ENCODE peak calls at places on chromosomes 6 and 20, in five cellular contexts. G, E, R, D and T are unnamed samples.

GRCh38 chr6:74534485-74535211 is 671.2 kb downstream of the COL12A1 start:
- DNase-seq in G (peak), E (peak), R (peak), D (peak), T (peak)

GRCh38 chr6:169723991-169724553 is at the start of gene PHF10:
- DNase-seq in G (no peak), E (no peak), R (no peak), D (no peak), T (peak)

GRCh38 chr20:38800882-38801281 is 4.6 kb upstream of the PPP1R16B start:
- DNase-seq in G (no peak), E (no peak), R (no peak), D (no peak), T (no peak)

GRCh38 chr6:157443066-157443800 is 62.2 kb downstream of the ZDHHC14 start:
- DNase-seq in G (peak), E (peak), R (peak), D (peak), T (peak)

GRCh38 chr6:33589723-33590530 is 9.9 kb upstream of the BAK1 start:
- DNase-seq in G (peak), E (peak), R (peak), D (peak), T (peak)

GRCh38 chr6:149855741-149856140 is 8.4 kb downstream of the LRP11 start:
- DNase-seq in G (peak), E (no peak), R (no peak), D (no peak), T (no peak)

GRCh38 chr6:150323205-150323604 is 45.6 kb upstream of the IYD start:
- DNase-seq in G (no peak), E (no peak), R (no peak), D (no peak), T (no peak)

GRCh38 chr6:53721766-53722165 is 56.2 kb upstream of the KLHL31 start:
- DNase-seq in G (no peak), E (no peak), R (no peak), D (no peak), T (no peak)

GRCh38 chr6:164130151-164130550 is 715.6 kb downstream of the QKI start:
- DNase-seq in G (no peak), E (no peak), R (no peak), D (no peak), T (no peak)

GRCh38 chr20:33852971-33853813 is 42.0 kb downstream of the CHMP4B start:
- DNase-seq in G (no peak), E (no peak), R (peak), D (no peak), T (no peak)

GRCh38 chr20:8652396-8652795 is 416.5 kb upstream of the PLCB4 start:
- DNase-seq in G (no peak), E (no peak), R (no peak), D (no peak), T (peak)

GRCh38 chr6:33960345-33961313 is 156.8 kb upstream of the MLN start:
- DNase-seq in G (peak), E (no peak), R (no peak), D (no peak), T (no peak)

GRCh38 chr20:32432277-32432676 is 74.1 kb downstream of the ASXL1 start:
- DNase-seq in G (no peak), E (no peak), R (no peak), D (no peak), T (no peak)
- H3K4me3 ChIP-seq in G (no peak), E (no peak), R (no peak), D (no peak), T (no peak)

GRCh38 chr6:123841067-123841896 is 37.6 kb downstream of the NKAIN2 start:
- DNase-seq in G (no peak), E (no peak), R (no peak), D (no peak), T (no peak)
- TF ChIP-seq CTCF in G (no peak), E (no peak), R (no peak), D (no peak), T (no peak)

GRCh38 chr6:70415660-70416059 is 2.4 kb downstream of the FAM135A start:
- DNase-seq in G (peak), E (no peak), R (no peak), D (no peak), T (no peak)

GRCh38 chr6:70413114-70413828 is at the start of gene FAM135A:
- DNase-seq in G (peak), E (peak), R (peak), D (peak), T (peak)

GRCh38 chr6:70415247-70415646 is 1.9 kb downstream of the FAM135A start:
- DNase-seq in G (no peak), E (no peak), R (no peak), D (no peak), T (no peak)

GRCh38 chr6:70413829-70414494 is 654 bp downstream of the FAM135A start:
- DNase-seq in G (peak), E (peak), R (no peak), D (no peak), T (no peak)

DNA sequence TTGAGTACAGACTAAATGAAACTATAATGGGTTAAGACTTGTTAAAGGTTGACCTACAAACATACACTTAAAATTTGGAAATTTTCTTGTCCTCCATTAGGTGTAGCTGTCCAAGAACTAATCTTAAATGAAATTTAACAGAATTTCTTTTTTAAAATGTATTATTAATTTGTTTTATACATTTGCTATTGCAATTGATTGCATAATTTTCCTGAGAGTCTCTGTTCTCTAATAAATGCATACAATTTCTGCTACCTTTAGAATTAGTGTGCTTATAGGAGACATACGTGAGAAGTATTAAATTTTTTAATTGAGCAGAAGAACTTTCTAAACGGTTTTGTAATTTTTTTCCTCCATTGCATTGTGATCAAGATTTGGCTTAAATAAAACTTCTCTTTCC is 1.5 kb downstream of the FAM135A start:
- DNase-seq in G (no peak), E (peak), R (no peak), D (no peak), T (no peak)
- H3K4me3 ChIP-seq in G (peak), E (peak), R (no peak), D (no peak), T (no peak)

DNA sequence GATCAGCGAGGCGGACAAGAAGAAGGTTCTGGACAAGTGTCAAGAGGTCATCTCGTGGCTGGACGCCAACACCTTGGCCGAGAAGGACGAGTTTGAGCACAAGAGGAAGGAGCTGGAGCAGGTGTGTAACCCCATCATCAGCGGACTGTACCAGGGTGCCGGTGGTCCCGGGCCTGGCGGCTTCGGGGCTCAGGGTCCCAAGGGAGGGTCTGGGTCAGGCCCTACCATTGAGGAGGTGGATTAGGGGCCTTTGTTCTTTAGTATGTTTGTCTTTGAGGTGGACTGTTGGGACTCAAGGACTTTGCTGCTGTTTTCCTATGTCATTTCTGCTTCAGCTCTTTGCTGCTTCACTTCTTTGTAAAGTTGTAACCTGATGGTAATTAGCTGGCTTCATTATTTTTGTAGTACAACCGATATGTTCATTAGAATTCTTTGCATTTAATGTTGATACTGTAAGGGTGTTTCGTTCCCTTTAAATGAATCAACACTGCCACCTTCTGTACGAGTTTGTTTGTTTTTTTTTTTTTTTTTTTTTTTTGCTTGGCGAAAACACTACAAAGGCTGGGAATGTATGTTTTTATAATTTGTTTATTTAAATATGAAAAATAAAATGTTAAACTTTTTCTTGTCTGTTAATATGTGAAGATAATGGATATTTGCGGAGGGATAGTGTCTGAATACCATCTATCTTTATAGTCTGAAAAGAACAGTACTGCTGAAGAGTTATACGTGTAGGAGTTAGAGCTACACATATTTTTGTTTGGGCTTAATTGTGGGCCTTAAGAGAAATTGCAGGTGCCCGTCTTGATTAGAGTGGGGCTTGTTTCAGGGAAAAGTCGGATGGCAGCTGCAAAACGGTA is 2.3 kb downstream of the HSPA1B start:
- DNase-seq in G (peak), E (peak), R (peak), D (peak), T (peak)
- TF ChIP-seq CTCF in G (peak), E (peak), R (peak), D (peak), T (peak)

DNA sequence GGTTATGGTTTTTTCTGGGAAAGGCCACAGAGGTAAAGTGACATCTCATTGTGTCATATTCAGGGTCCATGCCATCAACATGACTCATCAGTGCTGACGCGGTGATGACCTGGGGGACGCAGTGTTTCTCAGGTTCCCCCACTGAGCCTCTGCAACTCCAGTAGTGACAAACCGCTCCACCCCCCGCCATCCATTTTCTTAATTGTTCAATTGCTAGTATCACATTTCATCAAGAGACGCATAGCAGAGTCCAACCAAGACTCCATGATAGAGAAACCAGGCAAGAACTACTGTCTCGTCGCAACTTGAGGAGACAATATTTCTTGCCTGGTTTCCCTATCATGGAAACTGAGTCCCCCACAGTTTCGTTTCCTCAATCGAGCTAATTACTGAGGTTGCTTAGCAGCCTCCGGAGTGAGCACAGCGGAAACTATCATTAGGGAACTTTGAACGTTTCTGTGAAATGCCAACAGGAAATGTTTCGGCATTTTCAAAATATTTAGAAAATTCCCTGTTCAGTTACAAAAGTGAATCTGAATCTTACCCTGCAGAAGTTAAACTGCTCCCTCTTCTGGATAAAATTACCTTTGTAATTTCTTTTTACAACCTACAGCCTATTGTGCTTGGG is 12.2 kb upstream of the SERPINB1 start:
- DNase-seq in G (peak), E (peak), R (peak), D (peak), T (peak)
- H3K4me3 ChIP-seq in G (peak), E (peak), R (peak), D (peak), T (peak)

DNA sequence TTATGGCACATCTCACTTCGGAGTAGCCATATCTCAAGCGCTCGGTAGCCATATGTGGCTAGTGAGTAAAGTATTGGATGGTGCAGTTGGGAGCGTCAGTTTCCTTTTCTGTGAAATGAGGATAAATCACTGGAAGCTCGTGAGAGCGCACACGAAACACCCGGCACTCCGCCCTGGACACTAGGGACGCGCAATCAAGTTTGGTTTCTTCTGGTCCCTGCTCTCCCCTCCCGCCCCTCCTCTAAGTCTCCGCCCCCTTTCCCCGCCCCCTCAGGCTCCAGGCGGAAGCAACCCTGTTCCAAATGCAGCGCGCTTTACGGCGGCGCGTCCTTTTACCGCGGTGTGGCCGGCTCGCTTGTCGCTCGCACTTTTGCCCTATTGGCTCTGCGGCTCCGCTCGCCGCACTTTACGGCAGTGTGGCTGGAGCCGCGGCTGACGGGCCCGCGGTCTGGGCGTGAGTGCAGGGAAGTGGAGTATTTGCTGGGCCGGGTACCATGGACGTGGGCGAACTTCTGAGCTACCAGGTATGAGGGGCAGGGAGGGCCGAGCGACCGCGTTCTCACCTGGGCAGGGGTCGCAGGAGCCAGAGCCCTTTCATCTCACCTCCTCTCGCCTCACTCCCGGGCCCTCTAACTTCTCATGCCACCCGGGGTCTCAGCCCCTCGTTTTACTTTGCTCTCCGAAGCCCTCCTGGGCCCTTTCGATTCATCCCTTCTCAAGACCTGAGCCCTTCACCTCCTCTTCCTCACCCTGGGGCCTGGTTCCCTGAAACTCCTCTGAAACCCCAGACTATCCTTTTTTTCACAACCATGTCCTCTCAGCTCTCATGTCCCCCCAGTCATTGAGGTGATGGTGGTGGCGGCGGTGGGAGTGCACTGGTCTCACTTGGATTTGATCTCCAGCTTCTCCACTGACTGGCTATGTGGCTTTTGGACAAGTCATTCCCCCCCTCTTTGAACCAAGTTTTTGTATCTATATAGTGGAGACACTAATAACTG is at the start of gene CTNNBL1:
- DNase-seq in G (peak), E (peak), R (peak), D (peak), T (peak)
- TF ChIP-seq CTCF in G (no peak), E (peak), R (no peak), D (no peak), T (no peak)

DNA sequence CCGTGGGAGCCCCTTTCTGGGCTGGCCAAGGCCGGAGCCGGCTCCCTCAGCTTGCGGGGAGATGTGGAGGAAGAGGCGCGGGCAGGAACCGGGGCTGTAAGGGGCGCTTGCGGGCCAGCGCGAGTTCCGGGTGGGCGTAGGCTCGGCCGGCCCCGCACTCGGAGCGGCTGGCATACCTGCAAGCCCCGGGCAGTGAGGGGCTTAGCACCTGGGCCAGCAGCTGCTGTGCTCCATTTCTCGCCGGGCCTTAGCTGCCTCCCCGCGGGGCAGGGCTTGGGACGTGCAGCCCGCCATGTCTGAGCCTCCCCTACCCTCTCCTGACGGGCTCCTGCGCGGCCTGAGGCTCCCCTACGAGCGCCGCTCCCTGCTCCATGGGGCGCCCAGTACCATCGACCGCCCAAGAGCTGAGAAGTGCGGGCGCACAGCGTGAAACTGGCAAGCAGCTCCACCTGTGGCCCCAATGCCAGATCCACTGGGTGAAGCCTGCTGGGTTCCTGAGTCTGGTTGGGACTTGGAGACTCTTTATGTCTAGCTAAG is 82.8 kb upstream of the E2F3 start:
- DNase-seq in G (no peak), E (no peak), R (no peak), D (no peak), T (no peak)
- H3K4me3 ChIP-seq in G (no peak), E (no peak), R (no peak), D (no peak), T (no peak)

GRCh38 chr6:12891595-12891994 is 175.0 kb downstream of the PHACTR1 start:
- DNase-seq in G (no peak), E (no peak), R (no peak), D (no peak), T (no peak)

GRCh38 chr6:12886961-12887775 is 170.6 kb downstream of the PHACTR1 start:
- DNase-seq in G (peak), E (no peak), R (peak), D (no peak), T (peak)

GRCh38 chr6:12892201-12892600 is 175.6 kb downstream of the PHACTR1 start:
- DNase-seq in G (no peak), E (no peak), R (no peak), D (no peak), T (peak)

GRCh38 chr6:12884983-12885382 is 168.4 kb downstream of the PHACTR1 start:
- DNase-seq in G (no peak), E (no peak), R (no peak), D (no peak), T (peak)

DNA sequence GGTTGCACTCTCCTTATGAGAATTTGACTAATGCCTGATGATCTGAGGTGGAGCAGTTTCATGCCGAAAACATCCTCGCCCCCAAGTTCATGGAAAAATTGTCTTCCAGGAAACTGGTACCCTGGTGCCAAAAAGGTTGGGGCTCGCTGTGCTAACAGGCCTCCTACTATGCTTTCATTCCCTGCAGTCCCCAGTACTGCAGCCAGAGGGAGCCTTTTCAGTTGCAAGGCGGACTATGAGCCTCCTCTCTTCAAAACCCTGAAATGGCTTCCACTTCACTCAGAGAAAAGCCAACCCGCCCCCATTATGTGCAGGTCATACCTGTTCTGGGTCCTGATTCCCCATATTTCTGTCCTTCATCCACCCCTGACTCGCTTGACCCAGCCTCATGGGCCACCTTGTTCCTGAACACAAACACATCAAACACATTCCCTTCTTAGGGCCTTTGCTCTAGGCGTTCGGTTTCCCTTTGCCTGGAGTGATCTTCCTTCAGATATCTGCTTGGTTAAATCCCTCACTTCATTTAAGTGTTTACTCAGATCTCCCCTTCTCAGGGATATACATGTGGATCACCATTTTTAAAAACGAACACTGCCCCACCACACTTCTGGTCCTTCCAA is 173.7 kb downstream of the PHACTR1 start:
- DNase-seq in G (peak), E (no peak), R (peak), D (no peak), T (no peak)
- TF ChIP-seq CTCF in G (peak), E (peak), R (peak), D (peak), T (no peak)